ENCODE peak calls at places on chromosome 17, in seven cellular contexts. I, B, X, U, A, O and S are unnamed samples.
A peak's percentile ranks its signal among the peaks of the same experiment; 100 is the strongest.

GRCh38 chr17:47698749-47699535 is 5.0 kb downstream of the TBKBP1 start:
- DNase-seq in I (peak; percentile 53), B (peak; percentile 71), X (no peak), U (peak; percentile 76), A (peak; percentile 56), O (peak; percentile 66), S (peak; percentile 94)

GRCh38 chr17:29572691-29573557 is 4.4 kb downstream of the TP53I13 start:
- DNase-seq in I (no peak), B (peak; percentile 85), X (peak; percentile 80), U (peak; percentile 78), A (peak; percentile 46), O (peak; percentile 52), S (peak; percentile 84)

GRCh38 chr17:335691-336090 is 16.9 kb downstream of the RPH3AL start:
- DNase-seq in I (no peak), B (no peak), X (no peak), U (no peak), A (no peak), O (no peak), S (no peak)

GRCh38 chr17:62955841-62956352 is 10.1 kb upstream of the TANC2 start:
- DNase-seq in I (no peak), B (no peak), X (no peak), U (no peak), A (no peak), O (no peak), S (no peak)

GRCh38 chr17:19579192-19579668 is 45.6 kb downstream of the SLC47A1 start:
- DNase-seq in I (no peak), B (no peak), X (no peak), U (no peak), A (no peak), O (no peak), S (no peak)

GRCh38 chr17:82805254-82805653 is 34.6 kb downstream of the ZNF750 start:
- DNase-seq in I (no peak), B (peak; percentile 31), X (no peak), U (no peak), A (no peak), O (no peak), S (no peak)

GRCh38 chr17:40456396-40456951 is 13.2 kb downstream of the IGFBP4 start:
- DNase-seq in I (no peak), B (peak; percentile 71), X (peak; percentile 52), U (no peak), A (no peak), O (no peak), S (no peak)

GRCh38 chr17:38403491-38403890 is 24.8 kb upstream of the ARHGAP23 start:
- DNase-seq in I (no peak), B (no peak), X (no peak), U (no peak), A (no peak), O (no peak), S (peak; percentile 67)

GRCh38 chr17:73293480-73293911 is 18.3 kb downstream of the CDC42EP4 start:
- DNase-seq in I (no peak), B (peak; percentile 66), X (peak; percentile 70), U (no peak), A (no peak), O (no peak), S (peak; percentile 83)

GRCh38 chr17:80025140-80025539 is 10.5 kb downstream of the TBC1D16 start:
- DNase-seq in I (no peak), B (no peak), X (no peak), U (no peak), A (no peak), O (no peak), S (no peak)

GRCh38 chr17:50976951-50977472 is 110.9 kb upstream of the TOB1 start:
- DNase-seq in I (no peak), B (no peak), X (no peak), U (no peak), A (no peak), O (no peak), S (peak; percentile 13)

GRCh38 chr17:55348749-55349354 is 72.8 kb downstream of the MMD start:
- DNase-seq in I (no peak), B (peak; percentile 56), X (peak; percentile 35), U (peak; percentile 46), A (no peak), O (peak; percentile 7), S (peak; percentile 72)

GRCh38 chr17:72456026-72456569 is 335.3 kb downstream of the SOX9 start:
- DNase-seq in I (no peak), B (no peak), X (no peak), U (no peak), A (no peak), O (no peak), S (peak; percentile 77)

GRCh38 chr17:37743612-37743874 is 1.3 kb downstream of the HNF1B start:
- DNase-seq in I (no peak), B (no peak), X (no peak), U (no peak), A (no peak), O (no peak), S (no peak)

GRCh38 chr17:45432405-45433113 is at the start of gene ARHGAP27:
- DNase-seq in I (no peak), B (peak; percentile 77), X (peak; percentile 80), U (no peak), A (peak; percentile 27), O (no peak), S (peak; percentile 48)

GRCh38 chr17:27247071-27247957 is 46.6 kb upstream of the WSB1 start:
- DNase-seq in I (no peak), B (peak; percentile 60), X (peak; percentile 83), U (no peak), A (no peak), O (no peak), S (no peak)

GRCh38 chr17:19372866-19373505 is 5.3 kb upstream of the MAPK7 start:
- DNase-seq in I (no peak), B (no peak), X (no peak), U (no peak), A (no peak), O (no peak), S (no peak)

GRCh38 chr17:19928299-19928698 is 49.3 kb downstream of the AKAP10 start:
- DNase-seq in I (no peak), B (no peak), X (no peak), U (no peak), A (no peak), O (no peak), S (no peak)

GRCh38 chr17:3740611-3741073 is 16.9 kb downstream of the HASPIN start:
- DNase-seq in I (no peak), B (no peak), X (no peak), U (no peak), A (peak; percentile 84), O (no peak), S (no peak)

GRCh38 chr17:14940946-14941280 is 324.2 kb downstream of the PMP22 start:
- DNase-seq in I (no peak), B (no peak), X (no peak), U (no peak), A (no peak), O (no peak), S (no peak)

GRCh38 chr17:83201206-83202001 is 122.0 kb downstream of the METRNL start:
- DNase-seq in I (no peak), B (peak; percentile 27), X (peak; percentile 25), U (no peak), A (no peak), O (no peak), S (no peak)

GRCh38 chr17:59332890-59333377 is 1.5 kb downstream of the YPEL2 start:
- DNase-seq in I (no peak), B (peak; percentile 49), X (peak; percentile 45), U (no peak), A (no peak), O (peak; percentile 41), S (peak; percentile 39)

GRCh38 chr17:68326681-68327080 is 35.4 kb downstream of the ARSG start:
- DNase-seq in I (no peak), B (no peak), X (no peak), U (no peak), A (no peak), O (no peak), S (no peak)

GRCh38 chr17:74521701-74522201 is 9.5 kb downstream of the CD300LB start:
- DNase-seq in I (no peak), B (no peak), X (no peak), U (no peak), A (no peak), O (no peak), S (peak; percentile 8)

GRCh38 chr17:72136692-72137550 is 16.1 kb downstream of the SOX9 start:
- DNase-seq in I (no peak), B (no peak), X (no peak), U (no peak), A (no peak), O (no peak), S (peak; percentile 34)

GRCh38 chr17:36072431-36073121 is 8.5 kb downstream of the CCL18 start:
- DNase-seq in I (no peak), B (peak; percentile 58), X (peak; percentile 44), U (peak; percentile 82), A (peak; percentile 52), O (no peak), S (peak; percentile 69)

GRCh38 chr17:48952904-48953303 is 8.3 kb upstream of the SNF8 start:
- DNase-seq in I (no peak), B (no peak), X (no peak), U (no peak), A (no peak), O (no peak), S (no peak)

GRCh38 chr17:44859701-44860100 is 12.0 kb downstream of the HIGD1B start:
- DNase-seq in I (no peak), B (no peak), X (no peak), U (no peak), A (no peak), O (no peak), S (no peak)

GRCh38 chr17:77749316-77749715 is 209.2 kb upstream of the TNRC6C start:
- DNase-seq in I (no peak), B (no peak), X (no peak), U (no peak), A (no peak), O (no peak), S (no peak)

GRCh38 chr17:59830007-59830630 is 62.6 kb downstream of the TUBD1 start:
- DNase-seq in I (no peak), B (no peak), X (no peak), U (no peak), A (no peak), O (no peak), S (no peak)

GRCh38 chr17:74731347-74731605 is 5.8 kb upstream of the RAB37 start:
- DNase-seq in I (no peak), B (no peak), X (no peak), U (no peak), A (no peak), O (no peak), S (no peak)

GRCh38 chr17:68591583-68591982 is 9.6 kb downstream of the FAM20A start:
- DNase-seq in I (no peak), B (peak; percentile 57), X (peak; percentile 41), U (no peak), A (no peak), O (no peak), S (peak; percentile 43)

GRCh38 chr17:75059369-75060345 is 12.6 kb downstream of the KCTD2 start:
- DNase-seq in I (no peak), B (no peak), X (no peak), U (no peak), A (no peak), O (peak; percentile 40), S (peak; percentile 74)

GRCh38 chr17:40418428-40418706 is 671 bp upstream of the TOP2A start:
- DNase-seq in I (no peak), B (peak; percentile 42), X (peak; percentile 44), U (no peak), A (no peak), O (no peak), S (no peak)

GRCh38 chr17:50935201-50936124 is 69.3 kb upstream of the TOB1 start:
- DNase-seq in I (no peak), B (peak; percentile 71), X (peak; percentile 67), U (no peak), A (no peak), O (peak; percentile 77), S (no peak)

GRCh38 chr17:33942414-33942813 is 312.7 kb upstream of the CCL2 start:
- DNase-seq in I (no peak), B (no peak), X (no peak), U (no peak), A (no peak), O (no peak), S (no peak)